ENCODE peak calls at places on chromosomes 1 and 21, in ten cellular contexts. Q is 8988T; B is stimulated activated naive CD8-positive, alpha-beta T cell treated with anti-CD3 and anti-CD28 coated beads, Interleukin-15, amount 100 ng/mL, for 72 hours; D is breast epithelium; H is NCI-H1105; P is activated T-cell treated with anti-CD3 and anti-CD28 coated beads for 1 hour; U is GM12865; T is HS-5; A is left ventricle myocardium inferior; W is amygdala. J is an unnamed sample.

GRCh38 chr1:231338270-231339128 is at the start of gene SPRTN:
- DNase-seq in Q (peak; percentile 75), B (no peak), D (no peak), H (no peak), P (no peak), U (peak; percentile 3), T (no peak), A (no peak), W (no peak), J (peak; percentile 5)

GRCh38 chr1:2134604-2135307 is 59.8 kb downstream of the FAAP20 start:
- DNase-seq in Q (no peak), B (no peak), D (peak; percentile 34), H (no peak), P (no peak), U (no peak), T (no peak), A (peak; percentile 16), W (no peak), J (no peak)

GRCh38 chr1:230545181-230545580 is 97.1 kb upstream of the COG2 start:
- DNase-seq in Q (no peak), B (no peak), D (no peak), H (no peak), P (no peak), U (no peak), T (no peak), A (no peak), W (no peak), J (no peak)

GRCh38 chr1:1359668-1360468 is 1.5 kb upstream of the MXRA8 start:
- DNase-seq in Q (peak; percentile 20), B (no peak), D (peak; percentile 74), H (no peak), P (no peak), U (no peak), T (no peak), A (peak; percentile 60), W (no peak), J (peak; percentile 81)

GRCh38 chr1:113255038-113255727 is 135.1 kb upstream of the MAGI3 start:
- DNase-seq in Q (no peak), B (no peak), D (peak; percentile 22), H (peak; percentile 64), P (no peak), U (no peak), T (no peak), A (no peak), W (no peak), J (no peak)

GRCh38 chr1:31224102-31224501 is 15.6 kb downstream of the NKAIN1 start:
- DNase-seq in Q (no peak), B (no peak), D (no peak), H (no peak), P (no peak), U (no peak), T (no peak), A (no peak), W (no peak), J (no peak)

GRCh38 chr1:222546548-222547259 is 1.2 kb downstream of the HHIPL2 start:
- DNase-seq in Q (no peak), B (no peak), D (no peak), H (no peak), P (no peak), U (no peak), T (peak; percentile 58), A (no peak), W (no peak), J (no peak)

GRCh38 chr1:12142891-12143630 is 23.7 kb upstream of the TNFRSF1B start:
- DNase-seq in Q (no peak), B (no peak), D (no peak), H (no peak), P (no peak), U (no peak), T (no peak), A (peak; percentile 61), W (no peak), J (no peak)

GRCh38 chr1:41678141-41678878 is 193.8 kb upstream of the EDN2 start:
- DNase-seq in Q (no peak), B (no peak), D (peak; percentile 70), H (no peak), P (no peak), U (peak; percentile 57), T (no peak), A (peak; percentile 72), W (no peak), J (peak; percentile 55)

GRCh38 chr1:180522204-180522497 is 19.8 kb upstream of the ACBD6 start:
- DNase-seq in Q (no peak), B (no peak), D (peak; percentile 32), H (no peak), P (no peak), U (no peak), T (no peak), A (no peak), W (no peak), J (no peak)

GRCh38 chr1:180691322-180691721 is 59.5 kb downstream of the XPR1 start:
- DNase-seq in Q (no peak), B (no peak), D (no peak), H (no peak), P (no peak), U (no peak), T (no peak), A (no peak), W (no peak), J (no peak)

GRCh38 chr1:147545133-147545532 is 3.8 kb downstream of the BCL9 start:
- DNase-seq in Q (no peak), B (peak; percentile 80), D (peak; percentile 57), H (no peak), P (peak; percentile 67), U (peak; percentile 29), T (no peak), A (no peak), W (peak; percentile 5), J (no peak)

GRCh38 chr1:228004331-228004871 is 2.4 kb upstream of the WNT3A start:
- DNase-seq in Q (peak; percentile 92), B (no peak), D (peak; percentile 13), H (peak; percentile 8), P (no peak), U (peak; percentile 54), T (no peak), A (no peak), W (no peak), J (no peak)

GRCh38 chr1:150106331-150106730 is 38.8 kb downstream of the VPS45 start:
- DNase-seq in Q (no peak), B (peak; percentile 19), D (no peak), H (no peak), P (no peak), U (no peak), T (no peak), A (no peak), W (no peak), J (no peak)

GRCh38 chr1:84603941-84604830 is 29.9 kb upstream of the CTBS start:
- DNase-seq in Q (no peak), B (no peak), D (peak; percentile 63), H (no peak), P (no peak), U (no peak), T (peak; percentile 84), A (peak; percentile 23), W (no peak), J (no peak)

GRCh38 chr1:93635614-93636543 is 45.8 kb downstream of the BCAR3 start:
- DNase-seq in Q (no peak), B (no peak), D (no peak), H (no peak), P (no peak), U (no peak), T (no peak), A (no peak), W (peak; percentile 14), J (no peak)

GRCh38 chr1:32991386-32991785 is 26.8 kb upstream of the RNF19B start:
- DNase-seq in Q (no peak), B (no peak), D (no peak), H (no peak), P (no peak), U (no peak), T (no peak), A (no peak), W (no peak), J (no peak)

GRCh38 chr1:179197690-179198297 is 31.7 kb downstream of the ABL2 start:
- DNase-seq in Q (no peak), B (no peak), D (no peak), H (no peak), P (no peak), U (no peak), T (no peak), A (no peak), W (no peak), J (no peak)

GRCh38 chr1:213586609-213586972 is 401.2 kb upstream of the PROX1 start:
- DNase-seq in Q (no peak), B (no peak), D (no peak), H (no peak), P (no peak), U (no peak), T (no peak), A (no peak), W (no peak), J (no peak)

GRCh38 chr1:211323156-211324063 is 3.2 kb upstream of the TRAF5 start:
- DNase-seq in Q (peak; percentile 62), B (peak; percentile 65), D (no peak), H (peak; percentile 58), P (peak; percentile 50), U (peak; percentile 81), T (peak; percentile 33), A (no peak), W (no peak), J (peak; percentile 77)

GRCh38 chr1:150259217-150259616 is 1.6 kb downstream of the CA14 start:
- DNase-seq in Q (no peak), B (no peak), D (no peak), H (no peak), P (no peak), U (no peak), T (no peak), A (no peak), W (no peak), J (no peak)

GRCh38 chr1:100921110-100921706 is 25.3 kb downstream of the SLC30A7 start:
- DNase-seq in Q (no peak), B (no peak), D (no peak), H (peak; percentile 57), P (no peak), U (peak; percentile 68), T (peak; percentile 56), A (no peak), W (no peak), J (peak; percentile 61)

GRCh38 chr21:34812510-34813265 is 143.9 kb downstream of the CLIC6 start:
- DNase-seq in Q (no peak), B (no peak), D (no peak), H (no peak), P (no peak), U (no peak), T (peak; percentile 92), A (no peak), W (no peak), J (no peak)

GRCh38 chr1:168287237-168287664 is 6.6 kb downstream of the TBX19 start:
- DNase-seq in Q (no peak), B (no peak), D (no peak), H (no peak), P (no peak), U (peak; percentile 22), T (peak; percentile 30), A (no peak), W (no peak), J (no peak)

GRCh38 chr1:54490361-54491248 is 57.4 kb upstream of the ACOT11 start:
- DNase-seq in Q (no peak), B (no peak), D (no peak), H (peak; percentile 49), P (no peak), U (no peak), T (no peak), A (peak; percentile 32), W (no peak), J (no peak)

GRCh38 chr21:31218830-31219608 is 125.0 kb downstream of the TIAM1 start:
- DNase-seq in Q (no peak), B (no peak), D (peak; percentile 68), H (no peak), P (no peak), U (no peak), T (peak; percentile 19), A (peak; percentile 50), W (no peak), J (peak; percentile 64)

GRCh38 chr1:43329995-43330751 is 7.4 kb upstream of the MPL start:
- DNase-seq in Q (no peak), B (peak; percentile 30), D (no peak), H (no peak), P (no peak), U (peak; percentile 34), T (peak; percentile 58), A (peak; percentile 64), W (no peak), J (no peak)

GRCh38 chr21:38306833-38307232 is 50.0 kb downstream of the KCNJ15 start:
- DNase-seq in Q (no peak), B (no peak), D (no peak), H (no peak), P (no peak), U (no peak), T (peak; percentile 82), A (no peak), W (no peak), J (no peak)

J was measured in tibial nerve.